ENCODE peak calls at places on chromosomes 3 and 15, in nine cellular contexts. S, Q, I, W, L, G, X, H and P are unnamed samples.

GRCh38 chr3:127115691-127116351 is 77.1 kb upstream of the PRR23E start:
- DNase-seq in I (no peak), H (no peak), Q (no peak), G (no peak), S (no peak), X (no peak), L (no peak), W (no peak), P (no peak)

GRCh38 chr15:68348064-68348463 is 70.5 kb downstream of the FEM1B start:
- DNase-seq in W (no peak), G (no peak), L (no peak), Q (no peak), S (no peak), H (no peak), X (no peak), I (no peak), P (no peak)

GRCh38 chr15:59918994-59919951 is 84.8 kb upstream of the FOXB1 start:
- DNase-seq in W (peak; percentile 52), H (no peak), G (no peak), Q (peak; percentile 53), X (no peak), I (no peak), S (peak; percentile 62), L (no peak), P (no peak)

GRCh38 chr3:179336345-179336929 is 11.1 kb upstream of the MFN1 start:
- DNase-seq in G (no peak), X (no peak), S (no peak), W (peak; percentile 6), Q (no peak), L (no peak), I (no peak), H (no peak), P (no peak)

GRCh38 chr15:78104566-78105500 is 12.5 kb downstream of the SH2D7 start:
- DNase-seq in Q (no peak), G (no peak), L (no peak), I (no peak), X (no peak), H (no peak), W (no peak), S (no peak), P (no peak)

GRCh38 chr3:150840733-150841515 is 64.3 kb downstream of the MINDY4B start:
- DNase-seq in X (no peak), H (no peak), W (no peak), Q (no peak), G (no peak), S (no peak), I (no peak), L (no peak), P (no peak)

GRCh38 chr3:147161833-147162232 is 244.5 kb downstream of the ZIC4 start:
- DNase-seq in G (no peak), X (no peak), L (no peak), H (peak; percentile 63), W (no peak), I (no peak), Q (no peak), S (no peak), P (no peak)

GRCh38 chr3:46517016-46517770 is 19.4 kb downstream of the RTP3 start:
- DNase-seq in G (peak; percentile 52), W (peak; percentile 60), L (no peak), I (no peak), Q (peak; percentile 84), S (peak; percentile 79), X (no peak), H (no peak), P (no peak)

GRCh38 chr3:21551019-21551418 is 200.0 kb downstream of the ZNF385D start:
- DNase-seq in L (no peak), G (no peak), H (no peak), W (peak; percentile 19), Q (peak; percentile 9), X (no peak), S (no peak), I (no peak), P (no peak)

GRCh38 chr3:42228796-42229195 is 37.2 kb downstream of the CCK start:
- DNase-seq in X (no peak), H (no peak), Q (peak; percentile 49), S (no peak), I (no peak), L (no peak), G (no peak), W (peak; percentile 11), P (no peak)

GRCh38 chr3:71533588-71533987 is 49.9 kb downstream of the FOXP1 start:
- DNase-seq in W (no peak), H (no peak), G (no peak), Q (no peak), S (no peak), X (no peak), I (no peak), L (no peak), P (no peak)

GRCh38 chr3:62373215-62373614 is at the start of gene FEZF2:
- DNase-seq in S (no peak), Q (no peak), I (no peak), W (no peak), L (no peak), X (no peak), G (no peak), H (no peak), P (peak; percentile 11)

GRCh38 chr3:23518441-23518840 is 287.3 kb upstream of the UBE2E1 start:
- DNase-seq in S (no peak), I (no peak), Q (peak; percentile 27), G (no peak), W (peak; percentile 10), H (no peak), L (no peak), X (no peak), P (no peak)

GRCh38 chr15:89462198-89462912 is 34.0 kb downstream of the RHCG start:
- DNase-seq in S (no peak), L (peak; percentile 89), Q (peak; percentile 23), G (peak; percentile 51), H (peak; percentile 41), W (peak; percentile 30), I (no peak), X (no peak), P (peak; percentile 82)

GRCh38 chr3:77041756-77042155 is 1.9 kb downstream of the ROBO2 start:
- DNase-seq in I (no peak), L (no peak), H (peak; percentile 47), G (no peak), X (no peak), S (no peak), W (no peak), Q (no peak), P (no peak)

GRCh38 chr15:36407647-36408046 is 171.8 kb upstream of the CDIN1 start:
- DNase-seq in X (no peak), S (peak; percentile 47), I (no peak), H (no peak), G (peak; percentile 40), W (peak; percentile 74), L (no peak), Q (peak; percentile 87), P (no peak)

GRCh38 chr3:160184655-160185054 is 40.6 kb upstream of the C3orf80 start:
- DNase-seq in W (peak; percentile 95), I (no peak), H (no peak), Q (peak; percentile 70), X (no peak), G (peak; percentile 30), S (no peak), L (no peak), P (no peak)

GRCh38 chr15:39908186-39908585 is 11.9 kb downstream of the GPR176 start:
- DNase-seq in W (peak; percentile 89), G (peak; percentile 78), L (no peak), Q (peak; percentile 93), X (no peak), H (peak; percentile 17), S (peak; percentile 35), I (no peak), P (peak; percentile 51)